ENCODE peak calls at places on chromosomes 7 and 10, in seven cellular contexts. J is gastrocnemius medialis, W is uterus, E is right atrium auricular region, S is ovary, O is stomach, L is BJ. Q is an unnamed sample.

GRCh38 chr10:130425881-130426435 is 289.8 kb downstream of the GLRX3 start:
- DNase-seq in L (no peak), J (no peak), S (no peak), E (peak; percentile 30), O (no peak), W (no peak), Q (peak; percentile 43)

GRCh38 chr10:29332761-29333148 is 43.9 kb downstream of the LYZL1 start:
- DNase-seq in W (no peak), E (no peak), L (no peak), S (no peak), O (no peak), J (no peak), Q (no peak)

GRCh38 chr10:8404721-8405120 is 350.2 kb downstream of the GATA3 start:
- DNase-seq in J (no peak), O (no peak), W (no peak), L (no peak), S (no peak), E (no peak), Q (no peak)

GRCh38 chr10:93352638-93353383 is 129.3 kb downstream of the MYOF start:
- DNase-seq in J (no peak), O (no peak), S (no peak), W (no peak), E (no peak), L (no peak), Q (no peak)

GRCh38 chr10:114278884-114279191 is 39.8 kb downstream of the VWA2 start:
- DNase-seq in L (no peak), W (no peak), S (no peak), O (no peak), J (no peak), E (no peak), Q (no peak)

GRCh38 chr7:1544896-1545416 is 11.0 kb downstream of the TMEM184A start:
- DNase-seq in J (no peak), L (no peak), S (no peak), W (no peak), O (no peak), E (no peak), Q (no peak)

GRCh38 chr7:155542276-155542675 is 4.1 kb downstream of the CNPY1 start:
- DNase-seq in J (no peak), E (no peak), W (no peak), S (no peak), O (no peak), L (no peak), Q (no peak)

GRCh38 chr7:74586258-74587200 is 71.0 kb upstream of the GTF2I start:
- DNase-seq in J (no peak), W (no peak), S (peak; percentile 65), O (no peak), L (no peak), E (no peak), Q (no peak)

GRCh38 chr7:140923358-140924006 is 1.2 kb downstream of the BRAF start:
- DNase-seq in L (no peak), W (no peak), S (no peak), J (no peak), E (no peak), O (no peak), Q (no peak)

GRCh38 chr7:97580205-97580604 is 151.7 kb upstream of the TAC1 start:
- DNase-seq in L (no peak), E (no peak), S (no peak), W (no peak), J (no peak), O (no peak), Q (no peak)

GRCh38 chr10:124952123-124952522 is 10.2 kb downstream of the ZRANB1 start:
- DNase-seq in E (no peak), L (no peak), W (no peak), J (no peak), S (no peak), O (no peak), Q (no peak)

GRCh38 chr10:119199231-119199992 is 8.0 kb upstream of the GRK5 start:
- DNase-seq in L (no peak), S (peak; percentile 69), J (peak; percentile 39), O (peak; percentile 64), E (peak; percentile 74), W (peak; percentile 63), Q (peak; percentile 73)

GRCh38 chr7:44391746-44392617 is 66.6 kb upstream of the CAMK2B start:
- DNase-seq in E (peak; percentile 52), W (peak; percentile 8), L (no peak), J (no peak), O (peak; percentile 21), S (no peak), Q (peak; percentile 51)

GRCh38 chr10:88804083-88804812 is 1.7 kb downstream of the LIPM start:
- DNase-seq in S (no peak), J (no peak), W (no peak), O (no peak), L (no peak), E (no peak), Q (no peak)

GRCh38 chr10:89167915-89168314 is 39.2 kb downstream of the CH25H start:
- DNase-seq in S (no peak), O (no peak), W (no peak), L (no peak), E (no peak), J (no peak), Q (no peak)

GRCh38 chr7:2537981-2538851 is 17.1 kb downstream of the BRAT1 start:
- DNase-seq in W (no peak), S (no peak), J (no peak), O (no peak), E (no peak), L (no peak), Q (no peak)

GRCh38 chr10:58517481-58518355 is 5.0 kb downstream of the BICC1 start:
- DNase-seq in O (no peak), E (no peak), J (no peak), W (no peak), S (no peak), L (no peak), Q (no peak)

GRCh38 chr7:2030475-2031456 is 202.0 kb downstream of the MAD1L1 start:
- DNase-seq in J (no peak), O (no peak), E (no peak), S (no peak), L (no peak), W (no peak), Q (no peak)

GRCh38 chr10:132865236-132865635 is 77.1 kb downstream of the CFAP46 start:
- DNase-seq in W (peak; percentile 1), L (no peak), J (no peak), O (no peak), E (no peak), S (peak; percentile 16), Q (peak; percentile 67)

GRCh38 chr7:28685660-28686417 is 272.3 kb downstream of the TRIL start:
- DNase-seq in W (peak; percentile 95), L (peak; percentile 99), O (peak; percentile 88), E (peak; percentile 97), J (peak; percentile 93), S (peak; percentile 87), Q (peak; percentile 77)

GRCh38 chr7:116500071-116500853 is 724 bp downstream of the CAV2 start:
- DNase-seq in O (peak; percentile 29), W (no peak), E (peak; percentile 63), J (no peak), S (peak; percentile 58), L (no peak), Q (peak; percentile 72)

GRCh38 chr10:1110674-1111119 is 54.5 kb downstream of the WDR37 start:
- DNase-seq in O (no peak), L (no peak), S (no peak), E (no peak), W (no peak), J (no peak), Q (no peak)

GRCh38 chr7:102170417-102170970 is 116.2 kb upstream of the SH2B2 start:
- DNase-seq in L (no peak), E (no peak), W (no peak), S (peak; percentile 45), O (no peak), J (no peak), Q (no peak)

GRCh38 chr7:42238709-42239395 is 1.8 kb upstream of the GLI3 start:
- DNase-seq in W (peak; percentile 70), S (peak; percentile 72), J (no peak), O (no peak), L (no peak), E (no peak), Q (no peak)

GRCh38 chr7:42235734-42236133 is 1.3 kb downstream of the GLI3 start:
- DNase-seq in J (no peak), E (no peak), S (peak; percentile 55), L (no peak), W (no peak), O (no peak), Q (no peak)

GRCh38 chr7:42236266-42237161 is 495 bp downstream of the GLI3 start:
- DNase-seq in O (no peak), J (no peak), L (no peak), E (no peak), W (peak; percentile 73), S (peak; percentile 85), Q (peak; percentile 80)

GRCh38 chr7:42237891-42238531 is 1.0 kb upstream of the GLI3 start:
- DNase-seq in S (peak; percentile 92), L (no peak), O (no peak), W (peak; percentile 89), E (no peak), J (peak; percentile 47), Q (peak; percentile 83)

DNA sequence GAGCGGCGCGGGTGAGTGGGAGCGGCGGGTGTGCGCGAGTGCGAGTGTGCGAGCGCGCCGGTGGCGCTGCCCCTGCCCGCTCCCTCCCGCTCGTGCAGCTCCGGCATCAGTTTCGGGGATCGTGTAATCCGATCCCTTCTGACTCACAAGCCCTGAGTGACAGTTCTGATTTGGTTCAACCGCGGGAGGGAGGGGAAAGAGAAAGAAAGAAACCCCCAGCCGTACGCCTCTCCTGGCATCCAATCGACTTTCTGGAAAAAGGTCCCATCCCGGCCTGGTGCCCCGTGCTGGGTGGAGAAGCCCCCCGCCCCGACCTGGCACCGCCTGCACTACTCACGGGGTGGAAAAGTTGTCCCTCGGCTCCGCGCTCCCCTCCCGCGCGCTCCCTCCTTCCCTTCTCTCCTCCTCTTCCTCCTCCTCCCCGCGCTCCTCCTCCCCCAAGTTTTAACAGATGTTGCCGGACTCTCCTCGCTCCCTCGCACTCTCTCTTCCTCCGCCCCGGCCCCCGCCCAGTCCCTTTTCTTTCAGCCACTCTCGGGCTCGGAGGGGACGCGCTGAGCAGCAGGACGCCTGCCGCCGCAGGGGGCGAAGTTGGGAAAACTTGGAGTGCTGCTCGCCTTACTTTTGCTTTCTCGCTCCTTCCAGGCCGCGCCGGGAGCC is at the start of gene GLI3:
- DNase-seq in W (peak; percentile 92), S (peak; percentile 90), J (peak; percentile 68), L (peak; percentile 55), E (peak; percentile 77), O (peak; percentile 58), Q (peak; percentile 88)
- TF ChIP-seq CTCF in W (peak; percentile 61), S (no peak), J (peak; percentile 20), L (peak; percentile 47), E (no peak), O (peak; percentile 7), Q (peak; percentile 30)

GRCh38 chr10:35092851-35093250 is 2.7 kb upstream of the CUL2 start:
- DNase-seq in L (no peak), O (no peak), S (no peak), E (no peak), W (no peak), J (no peak), Q (no peak)
- TF ChIP-seq CTCF in L (no peak), O (no peak), S (no peak), E (no peak), W (no peak), J (no peak), Q (no peak)

GRCh38 chr7:157224627-157225026 is 85.9 kb downstream of the UBE3C start:
- DNase-seq in W (no peak), S (no peak), O (no peak), E (no peak), L (no peak), J (no peak), Q (no peak)
- TF ChIP-seq CTCF in W (no peak), S (no peak), O (no peak), E (no peak), L (no peak), J (no peak), Q (peak; percentile 44)

GRCh38 chr7:142960955-142961512 is 1.1 kb downstream of the KEL start:
- DNase-seq in E (no peak), O (no peak), W (no peak), S (no peak), J (no peak), L (no peak), Q (no peak)
- TF ChIP-seq CTCF in E (no peak), O (no peak), W (no peak), S (no peak), J (no peak), L (no peak), Q (no peak)